ENCODE peak calls at places on chromosome 18, in four cellular contexts. D is H7, I is right cardiac atrium, U is K562. F is an unnamed sample. For H3K27me3, the result is how much of the 10 kb centered on the place peaks cover.

GRCh38 chr18:50218432-50219197 is 23.7 kb upstream of the MYO5B start:
- DNase-seq in D (peak), I (no peak), U (peak), F (peak)

GRCh38 chr18:67354091-67354490 is 162.4 kb downstream of the DSEL start:
- DNase-seq in I (no peak), D (peak), U (no peak), F (no peak)

GRCh38 chr18:28062446-28062845 is 114.5 kb downstream of the CDH2 start:
- DNase-seq in D (no peak), I (no peak), U (no peak), F (no peak)

GRCh38 chr18:23798249-23798648 is 109.0 kb downstream of the LAMA3 start:
- DNase-seq in U (no peak), I (no peak), D (no peak), F (no peak)

GRCh38 chr18:46333371-46334199 is 229.4 kb downstream of the HAUS1 start:
- DNase-seq in U (no peak), D (peak), I (peak), F (peak)

GRCh38 chr18:74290831-74291770 is 662 bp downstream of the CYB5A start:
- DNase-seq in I (peak), U (no peak), D (peak), F (peak)

GRCh38 chr18:27750014-27750413 is 426.9 kb downstream of the CDH2 start:
- DNase-seq in U (no peak), I (no peak), D (peak), F (peak)

GRCh38 chr18:74436158-74436755 is 20.9 kb downstream of the DIPK1C start:
- DNase-seq in U (no peak), I (no peak), D (no peak), F (no peak)

GRCh38 chr18:9808530-9809241 is 77.1 kb upstream of the TXNDC2 start:
- DNase-seq in I (peak), D (peak), U (peak), F (peak)

GRCh38 chr18:36045241-36045999 is 21.9 kb downstream of the RPRD1A start:
- DNase-seq in U (no peak), D (no peak), I (no peak), F (no peak)

GRCh38 chr18:10131036-10131774 is 217.4 kb downstream of the VAPA start:
- DNase-seq in I (no peak), U (no peak), D (peak), F (no peak)

GRCh38 chr18:55405655-55406373 is 182.2 kb downstream of the TCF4 start:
- DNase-seq in I (peak), U (peak), D (no peak), F (peak)

GRCh38 chr18:55500316-55501086 is 87.5 kb downstream of the TCF4 start:
- DNase-seq in U (no peak), D (no peak), I (no peak), F (no peak)

GRCh38 chr18:80109676-80110078 is 615 bp downstream of the ADNP2 start:
- DNase-seq in D (peak), U (peak), I (peak), F (peak)

GRCh38 chr18:48002933-48003365 is 72.5 kb upstream of the SMAD2 start:
- DNase-seq in U (no peak), I (no peak), D (no peak), F (peak)

GRCh38 chr18:76443519-76444435 is 51.3 kb downstream of the ZNF516 start:
- DNase-seq in D (no peak), U (no peak), I (no peak), F (no peak)

GRCh38 chr18:5413447-5413846 is 117.9 kb upstream of the ZBTB14 start:
- DNase-seq in I (no peak), D (no peak), U (no peak), F (no peak)

GRCh38 chr18:76474824-76475223 is 20.2 kb downstream of the ZNF516 start:
- DNase-seq in I (no peak), D (no peak), U (no peak), F (no peak)

GRCh38 chr18:26621161-26622026 is 73.0 kb upstream of the KCTD1 start:
- DNase-seq in U (peak), I (peak), D (peak), F (peak)

GRCh38 chr18:7272268-7273049 is 41.6 kb downstream of the LRRC30 start:
- DNase-seq in U (peak), D (peak), I (peak), F (peak)

GRCh38 chr18:7269903-7270302 is 39.0 kb downstream of the LRRC30 start:
- DNase-seq in I (no peak), D (no peak), U (no peak), F (no peak)

GRCh38 chr18:7273301-7273911 is 42.5 kb downstream of the LRRC30 start:
- DNase-seq in D (no peak), I (peak), U (no peak), F (peak)
- H3K27me3 ChIP-seq in D (under half), I (under half), U (under half), F (under half)

GRCh38 chr18:63113899-63114565 is 205.5 kb downstream of the BCL2 start:
- DNase-seq in I (no peak), D (no peak), U (no peak), F (no peak)

GRCh38 chr18:63120541-63121059 is 199.0 kb downstream of the BCL2 start:
- DNase-seq in U (no peak), D (no peak), I (no peak), F (no peak)

DNA sequence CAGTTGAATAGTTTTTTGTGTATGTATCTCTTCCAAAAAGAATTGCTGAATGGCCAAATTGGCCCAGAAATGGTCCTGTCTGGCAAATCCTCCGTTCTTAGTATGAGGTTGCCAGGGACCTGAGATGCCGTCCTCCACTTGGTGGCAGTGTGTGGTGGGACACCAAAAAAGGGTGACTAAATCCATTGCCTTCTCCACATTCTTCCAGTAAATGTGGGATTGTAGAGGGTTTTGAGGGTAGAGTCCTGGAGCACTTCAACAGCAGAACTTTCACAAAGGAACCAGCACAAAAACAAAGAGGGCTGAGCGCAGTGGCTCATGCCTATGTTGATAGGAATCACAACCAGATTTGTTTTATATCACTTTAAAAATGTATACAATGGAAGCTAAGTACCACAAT is 199.9 kb downstream of the BCL2 start:
- DNase-seq in U (peak), I (no peak), D (peak), F (no peak)
- H3K27me3 ChIP-seq in U (under half), I (under half), D (under half), F (under half)

GRCh38 chr18:37270666-37271052 is 294.9 kb downstream of the CELF4 start:
- DNase-seq in I (no peak), U (no peak), D (no peak), F (no peak)
- H3K27me3 ChIP-seq in I (under half), U (under half), D (under half), F (under half)

GRCh38 chr18:13895505-13896033 is 19.8 kb downstream of the MC2R start:
- DNase-seq in U (no peak), D (no peak), I (no peak), F (no peak)

GRCh38 chr18:13900633-13901032 is 14.7 kb downstream of the MC2R start:
- DNase-seq in D (no peak), I (no peak), U (no peak), F (no peak)
- H3K27me3 ChIP-seq in D (under half), I (under half), U (under half), F (under half)

GRCh38 chr18:59266019-59266369 is 7.3 kb downstream of the RAX start:
- DNase-seq in U (no peak), D (no peak), I (no peak), F (no peak)
- H3K27me3 ChIP-seq in U (under half), D (half or more), I (under half), F (under half)

F was measured in body of pancreas.